ENCODE peak calls at places on chromosomes 12 and 14, in six cellular contexts. R is heart right ventricle, F is endodermal cell, Z is PC-3, V is GM10248, H is WTC11. A is an unnamed sample.

GRCh38 chr12:116135209-116135930 is 142.1 kb downstream of the MED13L start:
- DNase-seq in V (no peak), H (no peak), R (peak; percentile 27), Z (peak; percentile 93), F (no peak), A (no peak)

GRCh38 chr12:50390284-50390683 is 6.1 kb downstream of the FAM186A start:
- DNase-seq in R (no peak), V (no peak), H (no peak), F (no peak), Z (peak; percentile 97), A (no peak)

GRCh38 chr14:28767851-28768548 is 1.4 kb downstream of the FOXG1 start:
- DNase-seq in F (peak; percentile 95), R (no peak), Z (no peak), V (no peak), H (peak; percentile 84), A (no peak)

GRCh38 chr14:60175255-60175902 is 10.2 kb upstream of the DHRS7 start:
- DNase-seq in Z (peak; percentile 100), H (no peak), F (no peak), V (no peak), R (no peak), A (no peak)

GRCh38 chr14:104676694-104677505 is 12.5 kb upstream of the INF2 start:
- DNase-seq in Z (no peak), F (peak; percentile 86), H (peak; percentile 49), R (no peak), V (peak; percentile 77), A (no peak)

GRCh38 chr12:48512855-48513254 is 12.6 kb upstream of the OR8S1 start:
- DNase-seq in V (peak; percentile 44), F (no peak), R (no peak), Z (no peak), H (no peak), A (no peak)

GRCh38 chr14:73887116-73887490 is 444 bp downstream of the ZNF410 start:
- DNase-seq in H (no peak), Z (no peak), F (no peak), R (no peak), V (no peak), A (no peak)

GRCh38 chr12:117228239-117228638 is 38.0 kb upstream of the FBXO21 start:
- DNase-seq in R (no peak), Z (peak; percentile 60), V (no peak), H (no peak), F (no peak), A (no peak)

GRCh38 chr12:46919666-46920065 is 93.9 kb upstream of the SLC38A4 start:
- DNase-seq in R (no peak), H (no peak), V (no peak), Z (no peak), F (no peak), A (no peak)

GRCh38 chr12:73984552-73984951 is 553.1 kb upstream of the ATXN7L3B start:
- DNase-seq in H (no peak), Z (peak; percentile 57), F (no peak), V (no peak), R (no peak), A (no peak)

GRCh38 chr14:98548071-98548686 is 723.8 kb downstream of the BCL11B start:
- DNase-seq in F (no peak), H (no peak), R (no peak), Z (no peak), V (no peak), A (no peak)

GRCh38 chr14:68137704-68138619 is 318.4 kb downstream of the RAD51B start:
- DNase-seq in R (peak; percentile 6), F (peak; percentile 93), Z (peak; percentile 98), H (peak; percentile 70), V (no peak), A (no peak)

GRCh38 chr12:116365114-116365513 is 87.6 kb upstream of the MED13L start:
- DNase-seq in R (no peak), Z (peak; percentile 31), H (no peak), V (no peak), F (no peak), A (no peak)

GRCh38 chr14:93970589-93970966 is 5.8 kb downstream of the ASB2 start:
- DNase-seq in F (no peak), R (no peak), H (no peak), V (no peak), Z (peak; percentile 46), A (peak; percentile 64)

GRCh38 chr12:8949525-8950286 is at the start of gene M6PR:
- DNase-seq in Z (peak; percentile 83), H (peak; percentile 91), R (peak; percentile 95), V (peak; percentile 92), F (peak; percentile 99), A (peak; percentile 82)

GRCh38 chr12:6158263-6158662 is 33.8 kb upstream of the VWF start:
- DNase-seq in Z (no peak), H (no peak), V (no peak), R (no peak), F (no peak), A (no peak)

GRCh38 chr12:27549801-27550652 is 26.0 kb downstream of the PPFIBP1 start:
- DNase-seq in V (no peak), Z (peak; percentile 99), H (peak; percentile 23), R (peak; percentile 90), F (peak; percentile 91), A (no peak)

GRCh38 chr14:54651649-54652048 is 84.7 kb downstream of the SAMD4A start:
- DNase-seq in H (no peak), V (no peak), Z (peak; percentile 55), F (no peak), R (no peak), A (no peak)

GRCh38 chr14:43687866-43688265 is 819.2 kb downstream of the FSCB start:
- DNase-seq in H (no peak), Z (peak; percentile 64), F (no peak), V (no peak), R (no peak), A (no peak)

DNA sequence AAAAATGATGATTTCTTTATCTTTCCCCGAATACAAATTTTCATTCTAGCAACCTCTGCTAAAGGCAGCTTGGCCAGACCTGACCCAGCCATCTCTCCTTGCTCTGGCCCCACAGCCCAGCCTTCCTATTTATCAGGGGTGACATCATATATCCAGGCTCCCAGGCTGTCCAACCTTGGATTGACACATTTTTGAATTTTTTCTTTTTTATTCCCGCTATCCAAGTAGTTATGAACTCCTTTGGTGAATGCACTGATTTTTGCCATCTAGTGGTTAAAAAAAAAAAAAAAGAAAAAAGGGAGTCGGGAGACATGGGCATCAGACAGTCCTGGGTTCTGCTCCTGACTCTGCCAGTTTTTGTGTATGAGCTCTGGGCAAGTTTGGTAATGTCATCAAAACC is 120.5 kb downstream of the PTPN11 start:
- DNase-seq in F (no peak), Z (peak; percentile 49), R (no peak), V (no peak), H (no peak), A (no peak)
- TF ChIP-seq CTCF in F (peak; percentile 31), Z (peak; percentile 57), R (no peak), V (no peak), H (no peak), A (no peak)

GRCh38 chr14:23485311-23485710 is 15.8 kb downstream of the NGDN start:
- DNase-seq in R (no peak), F (peak; percentile 60), H (no peak), V (no peak), Z (no peak), A (no peak)

GRCh38 chr14:23482814-23483128 is 13.3 kb downstream of the NGDN start:
- DNase-seq in Z (no peak), F (no peak), V (no peak), H (no peak), R (no peak), A (no peak)

GRCh38 chr14:23483216-23483854 is 13.8 kb downstream of the NGDN start:
- DNase-seq in H (peak; percentile 87), V (peak; percentile 33), Z (peak; percentile 15), F (peak; percentile 90), R (no peak), A (no peak)

GRCh38 chr14:23481362-23481970 is 12.0 kb downstream of the NGDN start:
- DNase-seq in F (peak; percentile 76), Z (peak; percentile 22), V (no peak), R (no peak), H (no peak), A (no peak)

DNA sequence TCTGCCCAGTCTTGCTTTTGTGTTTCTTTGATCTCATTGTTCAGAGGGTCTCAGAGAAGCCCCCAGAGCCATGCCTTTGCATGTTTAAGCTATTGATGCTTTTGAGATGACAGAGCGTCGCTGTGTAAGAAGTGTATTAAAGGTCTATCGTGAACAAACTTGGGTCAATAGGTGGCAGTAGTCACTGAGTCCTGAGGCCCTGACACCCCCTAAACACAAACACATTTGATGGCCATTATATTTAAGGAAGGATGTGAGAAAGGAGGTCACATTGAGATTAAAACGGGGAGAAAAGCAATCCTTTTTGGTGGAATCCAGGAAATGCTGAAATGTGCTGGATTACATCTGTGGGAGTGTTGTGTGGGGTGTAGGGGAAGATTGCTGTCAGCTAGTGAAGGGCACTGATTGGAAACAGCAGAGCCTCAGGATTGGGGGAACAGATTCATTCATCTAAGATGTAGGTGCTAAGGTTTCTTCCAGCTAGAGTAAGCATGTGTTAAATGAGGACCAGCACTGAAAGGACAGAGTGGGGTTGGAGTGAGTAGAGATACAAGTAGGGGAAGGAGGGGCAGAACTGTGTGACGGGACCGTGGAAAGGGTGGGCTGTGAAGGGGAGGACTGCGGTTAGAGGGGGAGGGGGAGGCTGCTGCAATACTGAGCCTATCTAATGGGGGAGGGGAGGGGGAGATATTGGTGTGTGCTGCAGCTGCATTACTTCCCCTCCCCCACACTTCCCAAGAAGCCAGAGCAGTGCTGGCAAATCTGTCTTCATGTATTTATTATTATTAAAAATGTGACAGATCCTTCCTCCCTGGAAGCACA is 12.7 kb downstream of the NGDN start:
- DNase-seq in H (no peak), Z (no peak), F (peak; percentile 45), R (no peak), V (no peak), A (no peak)
- TF ChIP-seq CTCF in H (no peak), Z (peak; percentile 30), F (peak; percentile 58), R (no peak), V (no peak), A (no peak)

DNA sequence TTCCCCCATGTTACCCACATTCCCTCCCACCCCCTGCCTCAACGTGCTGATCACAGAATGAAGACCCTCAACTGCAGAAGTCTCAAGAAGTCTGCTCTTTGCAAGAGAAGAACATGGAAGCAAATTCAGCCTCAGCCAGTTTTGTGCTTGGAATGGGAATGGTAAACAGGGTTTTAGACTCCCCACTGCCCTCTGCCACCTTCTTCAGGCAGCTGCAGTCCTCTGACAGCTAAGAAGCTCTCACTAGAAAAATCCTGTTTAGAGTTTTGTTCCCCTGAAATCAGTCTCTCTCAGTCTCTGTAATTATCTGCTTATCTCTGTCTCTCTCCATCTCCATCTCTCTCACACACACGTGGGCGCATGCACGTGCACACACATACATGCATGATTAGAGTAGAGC is 85.4 kb downstream of the CRACR2A start:
- DNase-seq in H (no peak), V (no peak), F (no peak), R (no peak), Z (no peak), A (no peak)
- TF ChIP-seq CTCF in H (no peak), V (no peak), F (peak; percentile 79), R (no peak), Z (no peak), A (no peak)

GRCh38 chr12:26001530-26001929 is 43.0 kb downstream of the RASSF8 start:
- DNase-seq in V (no peak), F (no peak), R (no peak), Z (peak; percentile 32), H (no peak), A (no peak)
- TF ChIP-seq CTCF in V (no peak), F (peak; percentile 57), R (no peak), Z (peak; percentile 52), H (no peak), A (no peak)

A was measured in natural killer cell.